ENCODE peak calls at places on chromosomes 13 and 19, in eight cellular contexts. One of them, this sample, is unnamed.

GRCh38 chr13:92460479-92460878 is 766.1 kb upstream of the GPC6 start:
- DNase-seq in CD8-positive, alpha-beta T cell: no peak
- DNase-seq in AG09309: no peak
- DNase-seq in tibial nerve: no peak
- DNase-seq in left ventricle myocardium inferior: no peak
- DNase-seq in GM23338: no peak
- DNase-seq in CD4-positive, alpha-beta T cell: no peak
- DNase-seq in lower lobe of right lung: no peak
- DNase-seq in this sample: no peak

GRCh38 chr19:8592231-8593009 is 15.2 kb upstream of the MYO1F start:
- DNase-seq in CD8-positive, alpha-beta T cell: peak
- DNase-seq in AG09309: peak
- DNase-seq in tibial nerve: peak
- DNase-seq in left ventricle myocardium inferior: peak
- DNase-seq in GM23338: peak
- DNase-seq in CD4-positive, alpha-beta T cell: peak
- DNase-seq in lower lobe of right lung: peak
- DNase-seq in this sample: peak

GRCh38 chr19:50723069-50723468 is at the start of gene CLEC11A:
- DNase-seq in CD8-positive, alpha-beta T cell: no peak
- DNase-seq in AG09309: peak
- DNase-seq in tibial nerve: peak
- DNase-seq in left ventricle myocardium inferior: peak
- DNase-seq in GM23338: peak
- DNase-seq in CD4-positive, alpha-beta T cell: no peak
- DNase-seq in lower lobe of right lung: no peak
- DNase-seq in this sample: no peak

GRCh38 chr19:35031072-35031881 is 1.0 kb downstream of the SCN1B start:
- DNase-seq in CD8-positive, alpha-beta T cell: no peak
- DNase-seq in AG09309: no peak
- DNase-seq in tibial nerve: no peak
- DNase-seq in left ventricle myocardium inferior: peak
- DNase-seq in GM23338: peak
- DNase-seq in CD4-positive, alpha-beta T cell: no peak
- DNase-seq in lower lobe of right lung: no peak
- DNase-seq in this sample: no peak

GRCh38 chr19:46480409-46480808 is 9.0 kb upstream of the PNMA8A start:
- DNase-seq in CD8-positive, alpha-beta T cell: no peak
- DNase-seq in AG09309: no peak
- DNase-seq in tibial nerve: no peak
- DNase-seq in left ventricle myocardium inferior: no peak
- DNase-seq in GM23338: peak
- DNase-seq in CD4-positive, alpha-beta T cell: no peak
- DNase-seq in lower lobe of right lung: no peak
- DNase-seq in this sample: no peak

GRCh38 chr13:57716295-57716694 is 84.8 kb downstream of the PCDH17 start:
- DNase-seq in CD8-positive, alpha-beta T cell: no peak
- DNase-seq in AG09309: no peak
- DNase-seq in tibial nerve: no peak
- DNase-seq in left ventricle myocardium inferior: no peak
- DNase-seq in GM23338: peak
- DNase-seq in CD4-positive, alpha-beta T cell: no peak
- DNase-seq in lower lobe of right lung: no peak
- DNase-seq in this sample: no peak

GRCh38 chr13:25463496-25463895 is 91.7 kb downstream of the ATP8A2 start:
- DNase-seq in CD8-positive, alpha-beta T cell: no peak
- DNase-seq in AG09309: no peak
- DNase-seq in tibial nerve: no peak
- DNase-seq in left ventricle myocardium inferior: no peak
- DNase-seq in GM23338: no peak
- DNase-seq in CD4-positive, alpha-beta T cell: no peak
- DNase-seq in lower lobe of right lung: no peak
- DNase-seq in this sample: no peak

GRCh38 chr13:98854448-98854847 is 102.0 kb upstream of the SLC15A1 start:
- DNase-seq in CD8-positive, alpha-beta T cell: no peak
- DNase-seq in AG09309: no peak
- DNase-seq in tibial nerve: no peak
- DNase-seq in left ventricle myocardium inferior: no peak
- DNase-seq in GM23338: no peak
- DNase-seq in CD4-positive, alpha-beta T cell: no peak
- DNase-seq in lower lobe of right lung: no peak
- DNase-seq in this sample: no peak

GRCh38 chr13:49214917-49215376 is 5.2 kb upstream of the MLNR start:
- DNase-seq in CD8-positive, alpha-beta T cell: peak
- DNase-seq in AG09309: no peak
- DNase-seq in tibial nerve: peak
- DNase-seq in left ventricle myocardium inferior: no peak
- DNase-seq in GM23338: peak
- DNase-seq in CD4-positive, alpha-beta T cell: no peak
- DNase-seq in lower lobe of right lung: peak
- DNase-seq in this sample: no peak

GRCh38 chr13:51148952-51149573 is 38.0 kb upstream of the C13orf42 start:
- DNase-seq in CD8-positive, alpha-beta T cell: no peak
- DNase-seq in AG09309: peak
- DNase-seq in tibial nerve: peak
- DNase-seq in left ventricle myocardium inferior: no peak
- DNase-seq in GM23338: peak
- DNase-seq in CD4-positive, alpha-beta T cell: no peak
- DNase-seq in lower lobe of right lung: no peak
- DNase-seq in this sample: peak

DNA sequence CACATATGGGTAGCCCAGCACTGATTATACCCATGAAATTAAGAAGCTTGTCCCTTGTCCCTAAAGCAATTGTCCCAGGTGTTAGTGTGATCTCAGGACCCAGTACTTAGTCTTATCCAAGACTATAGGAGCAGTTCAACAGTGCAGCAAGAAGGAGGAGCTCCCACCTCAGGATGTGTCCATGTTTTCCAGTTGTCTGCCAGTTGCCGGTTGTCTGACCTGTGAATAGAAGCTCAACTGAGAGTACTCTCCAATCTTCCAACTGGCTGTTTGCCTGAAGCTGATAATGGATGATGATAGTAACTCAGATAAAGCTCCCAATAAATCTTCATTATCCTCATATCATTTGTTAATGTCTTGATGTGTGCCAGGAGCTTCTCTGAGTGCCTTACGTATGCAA is 107.2 kb upstream of the HTR2A start:
- DNase-seq in CD8-positive, alpha-beta T cell: no peak
- DNase-seq in AG09309: no peak
- DNase-seq in tibial nerve: no peak
- DNase-seq in left ventricle myocardium inferior: no peak
- DNase-seq in GM23338: no peak
- DNase-seq in CD4-positive, alpha-beta T cell: no peak
- DNase-seq in lower lobe of right lung: no peak
- DNase-seq in this sample: no peak
- TF ChIP-seq CTCF in CD8-positive, alpha-beta T cell: no peak
- TF ChIP-seq CTCF in AG09309: no peak
- TF ChIP-seq CTCF in tibial nerve: no peak
- TF ChIP-seq CTCF in left ventricle myocardium inferior: no peak
- TF ChIP-seq CTCF in GM23338: peak
- TF ChIP-seq CTCF in CD4-positive, alpha-beta T cell: no peak
- TF ChIP-seq CTCF in lower lobe of right lung: no peak
- TF ChIP-seq CTCF in this sample: no peak

DNA sequence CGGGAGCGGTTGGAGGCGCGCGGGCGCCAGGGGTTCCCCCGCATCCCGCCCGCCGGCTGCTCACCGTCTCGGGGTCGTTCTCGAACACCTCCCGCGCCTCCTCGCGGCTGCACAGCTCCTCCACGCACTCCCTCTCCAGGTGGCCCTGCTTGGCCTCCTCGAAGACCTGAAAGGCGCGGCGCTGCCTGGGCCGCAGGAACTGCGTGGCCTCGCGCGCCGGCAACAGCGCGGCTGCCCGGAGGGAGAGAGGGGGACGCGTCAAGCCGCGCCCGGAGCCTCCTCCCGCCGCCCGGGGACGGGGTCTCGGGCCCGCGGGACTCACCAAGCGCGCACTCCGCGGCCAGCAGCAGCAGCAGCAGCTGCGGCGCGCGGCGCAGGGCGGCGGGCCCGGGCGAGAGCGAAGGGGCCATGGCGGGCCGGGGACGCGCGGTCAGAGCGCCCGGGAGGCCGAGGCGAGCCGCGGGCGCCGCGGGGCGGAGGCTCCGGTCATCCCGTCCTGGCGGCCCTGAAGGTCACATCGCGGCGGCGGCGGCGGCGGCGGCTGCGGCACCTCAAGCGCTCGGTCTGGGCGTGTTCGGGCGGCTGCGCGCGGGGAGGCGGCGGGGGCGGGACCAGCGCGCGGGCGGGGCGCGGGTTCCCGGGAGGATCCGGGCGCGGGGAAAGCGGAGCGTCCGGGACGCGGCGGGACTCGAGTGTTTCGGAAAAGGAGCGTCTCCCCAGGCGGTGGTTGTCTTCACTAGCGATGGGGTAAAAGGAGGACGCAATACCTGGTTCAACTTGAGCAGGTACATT is at the start of gene GAS6:
- DNase-seq in CD8-positive, alpha-beta T cell: no peak
- DNase-seq in AG09309: no peak
- DNase-seq in tibial nerve: no peak
- DNase-seq in left ventricle myocardium inferior: peak
- DNase-seq in GM23338: peak
- DNase-seq in CD4-positive, alpha-beta T cell: no peak
- DNase-seq in lower lobe of right lung: peak
- DNase-seq in this sample: peak
- TF ChIP-seq CTCF in CD8-positive, alpha-beta T cell: no peak
- TF ChIP-seq CTCF in AG09309: no peak
- TF ChIP-seq CTCF in tibial nerve: peak
- TF ChIP-seq CTCF in left ventricle myocardium inferior: peak
- TF ChIP-seq CTCF in GM23338: peak
- TF ChIP-seq CTCF in CD4-positive, alpha-beta T cell: no peak
- TF ChIP-seq CTCF in lower lobe of right lung: no peak
- TF ChIP-seq CTCF in this sample: no peak

DNA sequence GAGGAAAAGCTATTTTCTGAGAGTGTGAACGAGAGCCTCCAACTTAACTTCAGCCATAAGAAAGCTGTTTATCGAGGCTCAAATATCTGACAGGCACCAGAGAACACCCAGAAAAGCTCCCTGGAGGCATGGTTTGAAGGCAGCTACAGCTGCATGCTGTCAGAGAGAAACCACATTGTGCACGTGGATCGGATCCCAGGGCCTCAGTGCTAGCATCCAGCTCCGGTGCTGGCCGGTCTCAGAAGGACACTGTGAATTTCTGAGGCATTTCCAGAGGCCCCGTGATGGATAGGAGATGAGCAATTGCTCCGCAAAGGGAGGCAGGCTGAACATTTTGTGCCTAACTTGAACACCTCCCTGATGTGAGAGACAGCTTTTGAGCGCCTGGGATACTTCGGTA is 315.7 kb downstream of the FGF9 start:
- DNase-seq in CD8-positive, alpha-beta T cell: no peak
- DNase-seq in AG09309: no peak
- DNase-seq in tibial nerve: peak
- DNase-seq in left ventricle myocardium inferior: peak
- DNase-seq in GM23338: no peak
- DNase-seq in CD4-positive, alpha-beta T cell: no peak
- DNase-seq in lower lobe of right lung: no peak
- DNase-seq in this sample: no peak
- TF ChIP-seq CTCF in CD8-positive, alpha-beta T cell: no peak
- TF ChIP-seq CTCF in AG09309: no peak
- TF ChIP-seq CTCF in tibial nerve: no peak
- TF ChIP-seq CTCF in left ventricle myocardium inferior: no peak
- TF ChIP-seq CTCF in GM23338: no peak
- TF ChIP-seq CTCF in CD4-positive, alpha-beta T cell: no peak
- TF ChIP-seq CTCF in lower lobe of right lung: no peak
- TF ChIP-seq CTCF in this sample: no peak

GRCh38 chr13:39054112-39054511 is 15.9 kb downstream of the NHLRC3 start:
- DNase-seq in CD8-positive, alpha-beta T cell: no peak
- DNase-seq in AG09309: no peak
- DNase-seq in tibial nerve: no peak
- DNase-seq in left ventricle myocardium inferior: no peak
- DNase-seq in GM23338: no peak
- DNase-seq in CD4-positive, alpha-beta T cell: no peak
- DNase-seq in lower lobe of right lung: no peak
- DNase-seq in this sample: no peak

GRCh38 chr13:39049274-39049673 is 11.0 kb downstream of the NHLRC3 start:
- DNase-seq in CD8-positive, alpha-beta T cell: no peak
- DNase-seq in AG09309: no peak
- DNase-seq in tibial nerve: no peak
- DNase-seq in left ventricle myocardium inferior: no peak
- DNase-seq in GM23338: no peak
- DNase-seq in CD4-positive, alpha-beta T cell: no peak
- DNase-seq in lower lobe of right lung: no peak
- DNase-seq in this sample: no peak

GRCh38 chr13:39048806-39049205 is 10.6 kb downstream of the NHLRC3 start:
- DNase-seq in CD8-positive, alpha-beta T cell: no peak
- DNase-seq in AG09309: no peak
- DNase-seq in tibial nerve: no peak
- DNase-seq in left ventricle myocardium inferior: no peak
- DNase-seq in GM23338: no peak
- DNase-seq in CD4-positive, alpha-beta T cell: no peak
- DNase-seq in lower lobe of right lung: no peak
- DNase-seq in this sample: no peak

GRCh38 chr13:39052944-39053343 is 14.7 kb downstream of the NHLRC3 start:
- DNase-seq in CD8-positive, alpha-beta T cell: no peak
- DNase-seq in AG09309: no peak
- DNase-seq in tibial nerve: no peak
- DNase-seq in left ventricle myocardium inferior: no peak
- DNase-seq in GM23338: no peak
- DNase-seq in CD4-positive, alpha-beta T cell: no peak
- DNase-seq in lower lobe of right lung: no peak
- DNase-seq in this sample: no peak

GRCh38 chr13:39051157-39051556 is 12.9 kb downstream of the NHLRC3 start:
- DNase-seq in CD8-positive, alpha-beta T cell: no peak
- DNase-seq in AG09309: peak
- DNase-seq in tibial nerve: no peak
- DNase-seq in left ventricle myocardium inferior: no peak
- DNase-seq in GM23338: peak
- DNase-seq in CD4-positive, alpha-beta T cell: no peak
- DNase-seq in lower lobe of right lung: no peak
- DNase-seq in this sample: no peak
- TF ChIP-seq CTCF in CD8-positive, alpha-beta T cell: no peak
- TF ChIP-seq CTCF in AG09309: peak
- TF ChIP-seq CTCF in tibial nerve: peak
- TF ChIP-seq CTCF in left ventricle myocardium inferior: peak
- TF ChIP-seq CTCF in GM23338: no peak
- TF ChIP-seq CTCF in CD4-positive, alpha-beta T cell: peak
- TF ChIP-seq CTCF in lower lobe of right lung: peak
- TF ChIP-seq CTCF in this sample: peak

This sample was measured in neural crest cell.